ENCODE peak calls at places on chromosomes 7 and 10, in four cellular contexts. X, H, V and I are unnamed samples.
A peak's percentile ranks its signal among the peaks of the same experiment; 100 is the strongest.

GRCh38 chr7:135798104-135798503 is 49.5 kb upstream of the FAM180A start:
- DNase-seq in H (no peak), V (no peak), X (no peak), I (no peak)

GRCh38 chr7:148662646-148663045 is 36.1 kb upstream of the CUL1 start:
- DNase-seq in V (no peak), X (no peak), H (no peak), I (no peak)

GRCh38 chr10:96491303-96491702 is 22.4 kb downstream of the TLL2 start:
- DNase-seq in V (no peak), X (no peak), H (no peak), I (no peak)

GRCh38 chr10:16297069-16297468 is 139.7 kb upstream of the PTER start:
- DNase-seq in X (no peak), H (no peak), V (no peak), I (no peak)

GRCh38 chr7:124649397-124650029 is 116.1 kb downstream of the GPR37 start:
- DNase-seq in V (peak; percentile 4), H (no peak), X (no peak), I (no peak)

GRCh38 chr10:127194598-127194997 is 1.8 kb downstream of the INSYN2A start:
- DNase-seq in X (no peak), H (no peak), V (no peak), I (no peak)

GRCh38 chr10:84755311-84755710 is 426.9 kb downstream of the CCSER2 start:
- DNase-seq in X (no peak), H (no peak), V (no peak), I (no peak)

GRCh38 chr10:6052247-6053221 is 9.6 kb downstream of the IL2RA start:
- DNase-seq in H (peak; percentile 52), X (no peak), V (peak; percentile 73), I (peak; percentile 58)

GRCh38 chr10:68212721-68213352 is 19.1 kb downstream of the ATOH7 start:
- DNase-seq in V (no peak), X (no peak), H (no peak), I (no peak)

GRCh38 chr7:76340617-76341131 is 18.1 kb downstream of the YWHAG start:
- DNase-seq in H (no peak), V (no peak), X (no peak), I (peak; percentile 46)

GRCh38 chr10:106540606-106541005 is 623.9 kb downstream of the SORCS1 start:
- DNase-seq in V (no peak), H (no peak), X (no peak), I (no peak)

GRCh38 chr10:104113557-104113956 is 8.4 kb upstream of the SFR1 start:
- DNase-seq in H (no peak), X (no peak), V (no peak), I (no peak)

GRCh38 chr7:158587425-158588084 is at the start of gene PTPRN2:
- DNase-seq in H (peak; percentile 72), X (no peak), V (no peak), I (peak; percentile 70)

GRCh38 chr10:36412942-36413341 is 712.5 kb upstream of the ANKRD30A start:
- DNase-seq in X (no peak), H (no peak), V (no peak), I (no peak)

GRCh38 chr7:134662871-134663205 is 16.2 kb downstream of the BPGM start:
- DNase-seq in X (no peak), V (no peak), H (no peak), I (no peak)

GRCh38 chr7:43332193-43332796 is 219.8 kb downstream of the HECW1 start:
- DNase-seq in V (no peak), H (no peak), X (no peak), I (no peak)

GRCh38 chr10:96272986-96273280 is 1.6 kb upstream of the BLNK start:
- DNase-seq in X (no peak), V (no peak), H (no peak), I (no peak)

GRCh38 chr10:126956712-126957108 is 51.5 kb downstream of the DOCK1 start:
- DNase-seq in V (no peak), X (peak; percentile 41), H (no peak), I (no peak)

GRCh38 chr7:55133630-55134392 is 115.0 kb downstream of the EGFR start:
- DNase-seq in V (no peak), X (no peak), H (no peak), I (peak; percentile 79)

GRCh38 chr7:106736508-106737201 is 75.7 kb upstream of the CCDC71L start:
- DNase-seq in X (no peak), V (peak; percentile 48), H (peak; percentile 27), I (no peak)

GRCh38 chr7:2698581-2699288 is 10.7 kb downstream of the AMZ1 start:
- DNase-seq in X (no peak), H (no peak), V (peak; percentile 93), I (no peak)

GRCh38 chr7:91836065-91836368 is 44.5 kb downstream of the MTERF1 start:
- DNase-seq in H (no peak), X (no peak), V (no peak), I (no peak)

GRCh38 chr10:34522542-34522941 is 292.6 kb downstream of the PARD3 start:
- DNase-seq in X (no peak), V (no peak), H (no peak), I (no peak)

GRCh38 chr10:70834448-70835151 is 18.9 kb downstream of the SGPL1 start:
- DNase-seq in X (no peak), V (no peak), H (no peak), I (no peak)

GRCh38 chr7:122304604-122304975 is at the start of gene FEZF1:
- DNase-seq in H (no peak), X (no peak), V (no peak), I (no peak)
- TF ChIP-seq POLR2AphosphoS5 in H (no peak), X (no peak), V (no peak), I (no peak)

GRCh38 chr10:44589181-44589884 is 204.4 kb upstream of the CXCL12 start:
- DNase-seq in V (no peak), X (no peak), H (no peak), I (no peak)

GRCh38 chr10:44587488-44588140 is 202.7 kb upstream of the CXCL12 start:
- DNase-seq in X (no peak), H (no peak), V (no peak), I (no peak)

GRCh38 chr10:44589931-44590330 is 205.0 kb upstream of the CXCL12 start:
- DNase-seq in H (no peak), X (no peak), V (no peak), I (no peak)

GRCh38 chr10:44593952-44594351 is 209.1 kb upstream of the CXCL12 start:
- DNase-seq in X (no peak), H (no peak), V (no peak), I (no peak)

DNA sequence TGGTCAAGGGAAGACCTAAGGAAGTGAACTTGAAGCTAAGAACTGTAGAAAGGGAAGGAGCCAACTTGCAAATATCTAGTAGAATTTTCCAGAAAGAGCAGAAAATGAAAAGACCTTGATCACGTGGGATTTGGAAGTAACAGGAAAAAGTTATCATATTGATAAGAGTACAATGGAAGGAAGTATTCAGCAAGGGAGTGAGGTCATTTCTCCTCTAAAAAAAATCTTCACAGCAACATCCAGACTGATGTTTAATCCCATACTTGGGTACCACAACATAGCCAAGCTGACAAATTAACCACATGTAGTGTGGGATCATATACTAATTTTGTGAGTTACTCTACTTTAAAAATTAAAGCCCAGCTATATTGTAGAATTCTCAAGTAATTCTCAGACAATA is 207.0 kb upstream of the CXCL12 start:
- DNase-seq in V (no peak), X (no peak), H (no peak), I (no peak)
- TF ChIP-seq EP300 in V (no peak), X (no peak), H (no peak), I (no peak)

DNA sequence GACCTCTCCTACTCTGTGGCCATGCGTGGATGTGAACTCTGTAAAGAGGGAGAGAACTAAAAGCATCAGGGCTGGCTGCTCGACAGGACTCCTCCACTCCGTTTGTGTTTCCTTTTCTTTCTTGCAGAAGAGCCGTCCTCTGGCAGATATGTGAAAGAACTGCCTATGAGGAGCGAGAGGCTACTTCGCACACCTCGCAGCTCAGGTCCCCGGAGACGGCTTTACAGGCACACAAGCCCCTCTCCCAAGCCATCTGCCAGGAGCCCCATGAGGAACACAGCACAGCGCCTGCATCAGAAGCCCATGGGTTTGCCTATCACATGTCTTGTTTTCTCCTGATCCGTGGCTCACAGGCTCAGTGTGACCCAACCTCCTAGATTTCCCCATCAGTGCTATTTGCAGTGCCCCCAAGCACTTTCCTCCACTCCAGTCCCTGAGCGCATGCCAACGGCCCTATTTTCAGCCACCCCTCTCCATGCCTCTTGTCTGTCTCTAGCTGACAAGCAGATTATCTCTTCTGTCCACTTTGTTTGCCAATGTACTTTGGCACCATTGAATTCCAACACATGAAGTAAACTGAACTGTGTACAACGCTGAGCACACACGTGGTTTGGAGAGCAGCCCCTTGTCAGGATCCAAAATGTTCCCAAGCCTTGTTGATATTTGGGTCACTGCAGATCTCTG is 164.3 kb upstream of the AKR1E2 start:
- DNase-seq in V (no peak), X (peak; percentile 90), H (peak; percentile 29), I (peak; percentile 84)
- H3K4me3 ChIP-seq in V (no peak overlapping the region), X (no peak overlapping the region), H (no peak overlapping the region), I (no peak overlapping the region)

GRCh38 chr10:27360581-27361172 is 120.1 kb upstream of the ACBD5 start:
- DNase-seq in X (no peak), V (peak; percentile 62), H (peak; percentile 81), I (peak; percentile 86)
- TF ChIP-seq POLR2AphosphoS5 in X (no peak), V (no peak), H (no peak), I (no peak)

DNA sequence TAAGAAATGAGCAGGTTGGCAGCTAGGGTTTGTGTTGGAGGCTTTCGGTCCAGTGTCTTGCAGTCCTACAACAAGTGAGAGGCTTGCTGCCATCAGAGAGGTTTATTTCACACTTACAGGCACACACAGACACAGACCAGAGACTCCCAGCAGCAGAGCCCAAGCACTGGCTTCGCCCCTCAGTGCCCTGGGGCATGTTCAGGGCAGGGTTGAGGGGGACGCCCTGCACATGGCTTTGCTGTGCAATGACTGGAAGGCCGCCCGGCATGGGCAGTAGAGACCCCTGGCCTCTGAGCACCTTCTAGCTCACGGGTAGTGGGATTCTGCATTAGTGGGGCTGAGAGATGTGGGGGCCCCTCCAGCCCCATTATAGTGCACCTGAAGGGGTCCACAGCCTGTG is 3.8 kb downstream of the SPRN start:
- DNase-seq in H (no peak), X (no peak), V (no peak), I (no peak)
- TF ChIP-seq EP300 in H (no peak), X (no peak), V (no peak), I (no peak)

GRCh38 chr7:33185786-33186185 is 56.4 kb downstream of the BBS9 start:
- DNase-seq in X (no peak), V (no peak), H (no peak), I (no peak)
- H3K4me3 ChIP-seq in X (no peak overlapping the region), V (no peak overlapping the region), H (no peak overlapping the region), I (no peak overlapping the region)

GRCh38 chr7:26199301-26200112 is 1.0 kb downstream of the HNRNPA2B1 start:
- DNase-seq in V (no peak), X (peak; percentile 87), H (peak; percentile 77), I (peak; percentile 89)

GRCh38 chr7:26200113-26200443 is 468 bp downstream of the HNRNPA2B1 start:
- DNase-seq in V (no peak), H (peak; percentile 81), X (peak; percentile 88), I (peak; percentile 84)

GRCh38 chr7:26197153-26198115 is 3.1 kb downstream of the HNRNPA2B1 start:
- DNase-seq in V (no peak), H (no peak), X (no peak), I (no peak)

GRCh38 chr7:26198133-26198780 is 2.3 kb downstream of the HNRNPA2B1 start:
- DNase-seq in X (no peak), V (no peak), H (no peak), I (no peak)

DNA sequence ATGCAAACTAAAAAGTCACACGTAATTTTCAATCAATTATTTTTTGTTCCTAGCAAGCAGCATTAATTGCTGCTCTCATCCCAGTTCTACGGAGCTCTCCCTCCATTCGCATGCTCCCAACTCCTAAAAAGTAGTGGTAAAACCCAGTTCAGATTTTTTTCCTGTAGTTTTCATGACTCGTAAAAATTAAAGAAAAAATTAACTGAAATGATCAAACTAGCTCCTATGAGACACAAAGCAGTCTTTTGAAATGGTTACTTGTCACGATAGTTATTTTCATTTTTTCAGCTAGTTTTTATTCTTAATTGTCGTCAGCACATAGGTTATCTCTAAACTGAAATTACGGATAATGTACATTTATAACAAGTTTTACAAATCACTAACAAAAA is 1.8 kb downstream of the HNRNPA2B1 start:
- DNase-seq in V (no peak), H (no peak), X (no peak), I (no peak)
- TF ChIP-seq POLR2AphosphoS5 in V (no peak), H (no peak), X (no peak), I (no peak)